ENCODE peak calls at places on chromosomes 4 and X, in nine cellular contexts. One of them, this sample, is unnamed.

GRCh38 chr4:88660446-88661294 is 37.0 kb downstream of the NAP1L5 start:
- DNase-seq in H1: no peak
- DNase-seq in prostate gland: no peak
- DNase-seq in vagina: no peak
- DNase-seq in GM23338: no peak
- DNase-seq in stomach: no peak
- DNase-seq in HepG2: peak
- DNase-seq in upper lobe of left lung: no peak
- DNase-seq in GM12878: no peak
- DNase-seq in this sample: no peak

GRCh38 chrX:69060631-69061408 is 104.4 kb downstream of the PJA1 start:
- DNase-seq in H1: no peak
- DNase-seq in prostate gland: peak
- DNase-seq in vagina: peak
- DNase-seq in GM23338: peak
- DNase-seq in stomach: peak
- DNase-seq in HepG2: peak
- DNase-seq in upper lobe of left lung: peak
- DNase-seq in GM12878: no peak
- DNase-seq in this sample: no peak

GRCh38 chr4:75584067-75584466 is 28.2 kb downstream of the ODAPH start:
- DNase-seq in H1: no peak
- DNase-seq in prostate gland: no peak
- DNase-seq in vagina: no peak
- DNase-seq in GM23338: no peak
- DNase-seq in stomach: no peak
- DNase-seq in HepG2: no peak
- DNase-seq in upper lobe of left lung: peak
- DNase-seq in GM12878: no peak
- DNase-seq in this sample: no peak

GRCh38 chr4:146245246-146245645 is 30.9 kb downstream of the REELD1 start:
- DNase-seq in H1: no peak
- DNase-seq in prostate gland: no peak
- DNase-seq in vagina: no peak
- DNase-seq in GM23338: no peak
- DNase-seq in stomach: peak
- DNase-seq in HepG2: no peak
- DNase-seq in upper lobe of left lung: no peak
- DNase-seq in GM12878: no peak
- DNase-seq in this sample: no peak

GRCh38 chrX:119757979-119758681 is at the start of gene SOWAHD:
- DNase-seq in H1: no peak
- DNase-seq in prostate gland: no peak
- DNase-seq in vagina: no peak
- DNase-seq in GM23338: peak
- DNase-seq in stomach: peak
- DNase-seq in HepG2: peak
- DNase-seq in upper lobe of left lung: peak
- DNase-seq in GM12878: no peak
- DNase-seq in this sample: peak

GRCh38 chrX:74370482-74370881 is 50.8 kb upstream of the SLC16A2 start:
- DNase-seq in H1: no peak
- DNase-seq in prostate gland: no peak
- DNase-seq in vagina: no peak
- DNase-seq in GM23338: no peak
- DNase-seq in stomach: no peak
- DNase-seq in HepG2: no peak
- DNase-seq in upper lobe of left lung: no peak
- DNase-seq in GM12878: no peak
- DNase-seq in this sample: no peak

GRCh38 chr4:152779513-152780266 is at the start of the genes ARFIP1 and TIGD4:
- DNase-seq in H1: peak
- DNase-seq in prostate gland: peak
- DNase-seq in vagina: peak
- DNase-seq in GM23338: peak
- DNase-seq in stomach: peak
- DNase-seq in HepG2: peak
- DNase-seq in upper lobe of left lung: peak
- DNase-seq in GM12878: peak
- DNase-seq in this sample: peak

GRCh38 chrX:132219343-132219768 is at the start of gene RAP2C:
- DNase-seq in H1: peak
- DNase-seq in prostate gland: peak
- DNase-seq in vagina: no peak
- DNase-seq in GM23338: peak
- DNase-seq in stomach: peak
- DNase-seq in HepG2: peak
- DNase-seq in upper lobe of left lung: peak
- DNase-seq in GM12878: no peak
- DNase-seq in this sample: peak

GRCh38 chr4:85498068-85498733 is 23.3 kb downstream of the ARHGAP24 start:
- DNase-seq in H1: no peak
- DNase-seq in prostate gland: no peak
- DNase-seq in vagina: no peak
- DNase-seq in GM23338: no peak
- DNase-seq in stomach: peak
- DNase-seq in HepG2: no peak
- DNase-seq in upper lobe of left lung: peak
- DNase-seq in GM12878: peak
- DNase-seq in this sample: peak

DNA sequence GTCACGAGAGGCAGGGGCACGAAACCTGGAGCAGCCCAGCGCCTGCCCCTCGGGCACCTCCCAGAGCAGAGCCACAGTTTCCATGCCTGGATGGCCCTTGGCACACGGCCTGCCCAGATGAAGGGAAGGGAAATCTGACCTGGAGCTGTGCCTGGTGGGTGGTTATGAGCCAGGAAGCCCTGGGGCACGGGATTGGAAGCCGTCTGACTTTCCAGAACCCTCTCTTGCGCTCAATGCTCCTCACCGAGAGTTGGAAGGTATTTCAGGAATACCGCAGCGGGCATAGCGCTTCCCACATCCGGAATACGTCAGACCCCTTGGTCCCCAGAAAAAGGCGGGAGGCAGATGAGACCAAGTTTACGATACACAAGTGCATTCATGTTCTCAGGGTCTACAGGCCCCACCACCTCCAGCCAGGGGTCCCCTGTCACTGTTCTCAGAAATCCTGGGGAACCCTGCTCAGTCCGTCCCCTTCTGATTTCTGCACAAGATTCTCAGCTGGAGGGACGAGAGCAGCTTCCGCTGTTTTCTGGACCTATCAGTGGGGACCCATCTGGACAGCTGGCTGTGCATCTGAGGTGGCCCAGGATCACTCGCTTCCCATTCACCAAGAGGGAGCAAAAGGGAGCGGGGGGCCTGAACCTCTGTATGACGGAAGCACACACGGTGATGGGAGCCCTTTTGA is 172.9 kb downstream of the AFAP1 start:
- DNase-seq in H1: no peak
- DNase-seq in prostate gland: no peak
- DNase-seq in vagina: no peak
- DNase-seq in GM23338: no peak
- DNase-seq in stomach: no peak
- DNase-seq in HepG2: no peak
- DNase-seq in upper lobe of left lung: no peak
- DNase-seq in GM12878: no peak
- DNase-seq in this sample: no peak
- TF ChIP-seq POLR2AphosphoS5 in H1: no peak
- TF ChIP-seq POLR2AphosphoS5 in prostate gland: no peak
- TF ChIP-seq POLR2AphosphoS5 in vagina: no peak
- TF ChIP-seq POLR2AphosphoS5 in GM23338: no peak
- TF ChIP-seq POLR2AphosphoS5 in stomach: no peak
- TF ChIP-seq POLR2AphosphoS5 in HepG2: no peak
- TF ChIP-seq POLR2AphosphoS5 in upper lobe of left lung: no peak
- TF ChIP-seq POLR2AphosphoS5 in GM12878: no peak
- TF ChIP-seq POLR2AphosphoS5 in this sample: no peak

GRCh38 chr4:114019276-114019971 is 40.0 kb upstream of the ARSJ start:
- DNase-seq in H1: no peak
- DNase-seq in prostate gland: no peak
- DNase-seq in vagina: no peak
- DNase-seq in GM23338: no peak
- DNase-seq in stomach: no peak
- DNase-seq in HepG2: no peak
- DNase-seq in upper lobe of left lung: no peak
- DNase-seq in GM12878: no peak
- DNase-seq in this sample: no peak

GRCh38 chr4:114015444-114015899 is 36.0 kb upstream of the ARSJ start:
- DNase-seq in H1: no peak
- DNase-seq in prostate gland: peak
- DNase-seq in vagina: no peak
- DNase-seq in GM23338: no peak
- DNase-seq in stomach: no peak
- DNase-seq in HepG2: no peak
- DNase-seq in upper lobe of left lung: no peak
- DNase-seq in GM12878: no peak
- DNase-seq in this sample: no peak

GRCh38 chr4:114021445-114021844 is 42.0 kb upstream of the ARSJ start:
- DNase-seq in H1: no peak
- DNase-seq in prostate gland: no peak
- DNase-seq in vagina: no peak
- DNase-seq in GM23338: no peak
- DNase-seq in stomach: no peak
- DNase-seq in HepG2: no peak
- DNase-seq in upper lobe of left lung: no peak
- DNase-seq in GM12878: no peak
- DNase-seq in this sample: no peak

GRCh38 chr4:114019972-114020358 is 40.5 kb upstream of the ARSJ start:
- DNase-seq in H1: no peak
- DNase-seq in prostate gland: no peak
- DNase-seq in vagina: no peak
- DNase-seq in GM23338: no peak
- DNase-seq in stomach: no peak
- DNase-seq in HepG2: no peak
- DNase-seq in upper lobe of left lung: no peak
- DNase-seq in GM12878: no peak
- DNase-seq in this sample: no peak

DNA sequence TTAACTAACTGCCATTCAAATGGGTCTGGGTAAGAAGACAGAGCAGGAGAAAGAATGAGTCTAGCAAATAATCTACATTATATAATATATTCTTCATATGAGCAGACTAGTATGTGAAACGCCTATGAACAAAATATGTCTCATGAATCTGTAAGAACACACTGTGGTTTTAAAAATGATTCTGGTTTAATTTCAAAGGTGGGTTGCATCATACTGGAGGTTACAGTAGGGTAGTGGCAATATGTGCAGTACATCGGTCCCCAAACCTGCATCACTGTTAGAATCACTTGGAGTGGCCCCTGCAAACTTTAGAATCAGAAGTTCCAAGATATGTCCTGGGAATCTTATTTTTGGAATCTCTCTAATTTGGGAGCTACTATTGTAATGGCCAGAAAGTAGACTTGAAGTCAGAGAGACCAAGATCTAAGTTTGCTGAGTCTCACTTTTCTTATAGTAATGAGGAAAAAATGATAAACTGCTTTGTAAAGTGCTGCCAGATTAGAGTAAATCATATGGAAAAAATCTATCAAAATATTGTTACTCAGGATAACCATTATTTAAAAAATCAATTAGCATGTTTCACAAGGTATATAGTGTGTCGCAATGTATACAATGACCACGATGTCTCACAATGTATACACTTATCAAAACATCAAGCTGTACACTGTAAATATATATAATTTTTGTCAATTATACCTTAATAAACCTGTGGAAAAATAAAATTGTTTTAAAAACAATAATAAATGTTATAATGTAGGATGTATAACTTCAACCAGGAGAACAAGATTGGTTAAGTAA is 37.9 kb upstream of the ARSJ start:
- DNase-seq in H1: no peak
- DNase-seq in prostate gland: no peak
- DNase-seq in vagina: no peak
- DNase-seq in GM23338: no peak
- DNase-seq in stomach: no peak
- DNase-seq in HepG2: no peak
- DNase-seq in upper lobe of left lung: no peak
- DNase-seq in GM12878: no peak
- DNase-seq in this sample: no peak
- TF ChIP-seq POLR2AphosphoS5 in H1: no peak
- TF ChIP-seq POLR2AphosphoS5 in prostate gland: no peak
- TF ChIP-seq POLR2AphosphoS5 in vagina: no peak
- TF ChIP-seq POLR2AphosphoS5 in GM23338: no peak
- TF ChIP-seq POLR2AphosphoS5 in stomach: no peak
- TF ChIP-seq POLR2AphosphoS5 in HepG2: no peak
- TF ChIP-seq POLR2AphosphoS5 in upper lobe of left lung: no peak
- TF ChIP-seq POLR2AphosphoS5 in GM12878: no peak
- TF ChIP-seq POLR2AphosphoS5 in this sample: no peak

GRCh38 chrX:40170830-40171512 is 73.2 kb upstream of the BCOR start:
- DNase-seq in H1: no peak
- DNase-seq in prostate gland: no peak
- DNase-seq in vagina: no peak
- DNase-seq in GM23338: peak
- DNase-seq in stomach: no peak
- DNase-seq in HepG2: no peak
- DNase-seq in upper lobe of left lung: no peak
- DNase-seq in GM12878: no peak
- DNase-seq in this sample: no peak

GRCh38 chrX:40171513-40172168 is 73.9 kb upstream of the BCOR start:
- DNase-seq in H1: no peak
- DNase-seq in prostate gland: no peak
- DNase-seq in vagina: no peak
- DNase-seq in GM23338: no peak
- DNase-seq in stomach: no peak
- DNase-seq in HepG2: no peak
- DNase-seq in upper lobe of left lung: no peak
- DNase-seq in GM12878: no peak
- DNase-seq in this sample: no peak

GRCh38 chrX:40172980-40173661 is 75.4 kb upstream of the BCOR start:
- DNase-seq in H1: no peak
- DNase-seq in prostate gland: no peak
- DNase-seq in vagina: no peak
- DNase-seq in GM23338: no peak
- DNase-seq in stomach: no peak
- DNase-seq in HepG2: peak
- DNase-seq in upper lobe of left lung: no peak
- DNase-seq in GM12878: no peak
- DNase-seq in this sample: no peak

GRCh38 chrX:40173662-40174593 is 76.2 kb upstream of the BCOR start:
- DNase-seq in H1: no peak
- DNase-seq in prostate gland: peak
- DNase-seq in vagina: peak
- DNase-seq in GM23338: peak
- DNase-seq in stomach: peak
- DNase-seq in HepG2: peak
- DNase-seq in upper lobe of left lung: peak
- DNase-seq in GM12878: no peak
- DNase-seq in this sample: peak

GRCh38 chrX:40172169-40172979 is 74.6 kb upstream of the BCOR start:
- DNase-seq in H1: no peak
- DNase-seq in prostate gland: peak
- DNase-seq in vagina: peak
- DNase-seq in GM23338: peak
- DNase-seq in stomach: peak
- DNase-seq in HepG2: no peak
- DNase-seq in upper lobe of left lung: no peak
- DNase-seq in GM12878: no peak
- DNase-seq in this sample: no peak
- TF ChIP-seq POLR2AphosphoS5 in H1: no peak
- TF ChIP-seq POLR2AphosphoS5 in prostate gland: no peak
- TF ChIP-seq POLR2AphosphoS5 in vagina: peak
- TF ChIP-seq POLR2AphosphoS5 in GM23338: peak
- TF ChIP-seq POLR2AphosphoS5 in stomach: peak
- TF ChIP-seq POLR2AphosphoS5 in HepG2: no peak
- TF ChIP-seq POLR2AphosphoS5 in upper lobe of left lung: peak
- TF ChIP-seq POLR2AphosphoS5 in GM12878: no peak
- TF ChIP-seq POLR2AphosphoS5 in this sample: no peak

GRCh38 chrX:17425151-17425550 is 50.2 kb downstream of the NHS start:
- DNase-seq in H1: no peak
- DNase-seq in prostate gland: no peak
- DNase-seq in vagina: no peak
- DNase-seq in GM23338: no peak
- DNase-seq in stomach: no peak
- DNase-seq in HepG2: no peak
- DNase-seq in upper lobe of left lung: no peak
- DNase-seq in GM12878: no peak
- DNase-seq in this sample: no peak
- TF ChIP-seq POLR2AphosphoS5 in H1: no peak
- TF ChIP-seq POLR2AphosphoS5 in prostate gland: no peak
- TF ChIP-seq POLR2AphosphoS5 in vagina: no peak
- TF ChIP-seq POLR2AphosphoS5 in GM23338: no peak
- TF ChIP-seq POLR2AphosphoS5 in stomach: no peak
- TF ChIP-seq POLR2AphosphoS5 in HepG2: no peak
- TF ChIP-seq POLR2AphosphoS5 in upper lobe of left lung: no peak
- TF ChIP-seq POLR2AphosphoS5 in GM12878: no peak
- TF ChIP-seq POLR2AphosphoS5 in this sample: no peak